ENCODE peak calls at places on chromosomes 1 and 21, in seven cellular contexts. O is hepatic stellate cell, Q is stomach, D is EL, Y is LoVo, M is Peyer's patch, B is GM12864. U is an unnamed sample.

GRCh38 chr1:248863011-248863881 is 4.4 kb upstream of the ZNF692 start:
- DNase-seq in M (peak; percentile 91), Q (peak; percentile 91), O (peak; percentile 78), B (peak; percentile 41), Y (peak; percentile 52), D (peak; percentile 83), U (peak; percentile 70)

GRCh38 chr1:111656093-111657017 is 36.8 kb downstream of the RAP1A start:
- DNase-seq in M (no peak), Y (peak; percentile 22), Q (no peak), O (peak; percentile 51), D (peak; percentile 60), B (no peak), U (peak; percentile 32)

GRCh38 chr1:27968692-27969091 is 8.9 kb downstream of the XKR8 start:
- DNase-seq in Y (peak; percentile 28), D (peak; percentile 92), B (no peak), O (peak; percentile 91), M (no peak), Q (no peak), U (peak; percentile 35)

GRCh38 chr1:80994934-80995333 is 805.8 kb upstream of the ADGRL2 start:
- DNase-seq in M (no peak), D (peak; percentile 3), O (no peak), B (no peak), Y (no peak), Q (no peak), U (no peak)

GRCh38 chr21:37503848-37504467 is 137.4 kb downstream of the DYRK1A start:
- DNase-seq in M (no peak), D (peak; percentile 83), Y (no peak), B (no peak), O (peak; percentile 50), Q (no peak), U (peak; percentile 9)

GRCh38 chr1:48530727-48531351 is 58.8 kb upstream of the SPATA6 start:
- DNase-seq in O (no peak), Q (peak; percentile 69), D (peak; percentile 23), M (peak; percentile 82), B (no peak), Y (peak; percentile 39), U (peak; percentile 1)

GRCh38 chr21:41425954-41426655 is at the start of gene MX1:
- DNase-seq in B (peak; percentile 82), D (peak; percentile 89), O (peak; percentile 68), Q (peak; percentile 89), Y (peak; percentile 81), M (peak; percentile 93), U (no peak)

GRCh38 chr1:23081376-23081775 is 62.1 kb downstream of the KDM1A start:
- DNase-seq in D (no peak), Y (no peak), Q (no peak), B (no peak), M (no peak), O (no peak), U (no peak)

GRCh38 chr21:46187814-46188213 is 3.6 kb upstream of the SPATC1L start:
- DNase-seq in Y (no peak), B (no peak), D (no peak), O (no peak), Q (no peak), M (no peak), U (no peak)

GRCh38 chr1:64986903-64987871 is 20.8 kb upstream of the JAK1 start:
- DNase-seq in Y (no peak), M (no peak), Q (no peak), D (no peak), B (no peak), O (no peak), U (no peak)

GRCh38 chr1:1550591-1551432 is 10.4 kb upstream of the TMEM240 start:
- DNase-seq in Y (no peak), D (peak; percentile 31), M (no peak), B (no peak), Q (no peak), O (peak; percentile 76), U (no peak)

GRCh38 chr1:200895448-200895799 is 724 bp downstream of the INAVA start:
- DNase-seq in O (no peak), D (no peak), M (peak; percentile 62), Y (no peak), B (no peak), Q (no peak), U (no peak)

GRCh38 chr1:60764489-60764888 is 317.9 kb upstream of the NFIA start:
- DNase-seq in O (no peak), M (no peak), Q (no peak), Y (no peak), D (no peak), B (no peak), U (no peak)

GRCh38 chr1:26602378-26602959 is 72.9 kb downstream of the RPS6KA1 start:
- DNase-seq in D (peak; percentile 72), O (no peak), B (no peak), Q (no peak), M (no peak), Y (peak; percentile 69), U (peak; percentile 41)

GRCh38 chr1:228497817-228498216 is 10.6 kb downstream of the RNF187 start:
- DNase-seq in O (no peak), D (no peak), M (no peak), Y (no peak), B (no peak), Q (no peak), U (no peak)

GRCh38 chr1:168092566-168093355 is 44.0 kb downstream of the GPR161 start:
- DNase-seq in M (no peak), Y (no peak), B (no peak), O (no peak), Q (no peak), D (peak; percentile 21), U (peak; percentile 33)

GRCh38 chr1:217333939-217334338 is 297.0 kb downstream of the GPATCH2 start:
- DNase-seq in O (peak; percentile 19), B (peak; percentile 8), Q (no peak), M (no peak), D (peak; percentile 39), Y (no peak), U (peak; percentile 13)

GRCh38 chr1:32997381-32997891 is 32.8 kb upstream of the RNF19B start:
- DNase-seq in D (peak; percentile 88), Y (no peak), M (no peak), B (no peak), Q (no peak), O (peak; percentile 69), U (no peak)

GRCh38 chr1:208595745-208596144 is 351.6 kb upstream of the PLXNA2 start:
- DNase-seq in B (no peak), M (no peak), Q (no peak), Y (no peak), O (no peak), D (peak; percentile 82), U (peak; percentile 25)

GRCh38 chr1:43452789-43453441 is 816 bp downstream of the HYI start:
- DNase-seq in Y (no peak), Q (peak; percentile 49), M (peak; percentile 47), B (no peak), O (peak; percentile 71), D (peak; percentile 84), U (peak; percentile 13)

GRCh38 chr21:41168391-41169257 is 664 bp downstream of the BACE2 start:
- DNase-seq in D (peak; percentile 70), O (peak; percentile 22), Q (peak; percentile 56), Y (peak; percentile 39), M (peak; percentile 67), B (no peak), U (no peak)

GRCh38 chr1:225242611-225243010 is 185.2 kb downstream of the LBR start:
- DNase-seq in O (no peak), Q (no peak), B (no peak), Y (no peak), D (no peak), M (no peak), U (no peak)

GRCh38 chr1:192243721-192244120 is 73.1 kb upstream of the RGS21 start:
- DNase-seq in Q (no peak), M (no peak), Y (no peak), B (no peak), O (no peak), D (peak; percentile 9), U (no peak)

GRCh38 chr21:31683029-31683428 is 23.5 kb downstream of the SOD1 start:
- DNase-seq in Q (no peak), B (no peak), Y (no peak), O (no peak), M (no peak), D (no peak), U (no peak)

GRCh38 chr1:2610036-2610720 is 22.6 kb downstream of the MMEL1 start:
- DNase-seq in Q (no peak), O (no peak), B (no peak), D (no peak), M (peak; percentile 48), Y (no peak), U (no peak)

U was measured in HTR-8/SVneo.